ENCODE peak calls at places on chromosome 12, in five cellular contexts. One of them, this sample, is unnamed.

GRCh38 chr12:14668591-14668990 is 27.8 kb downstream of the GUCY2C start:
- DNase-seq in cardiac muscle cell: no peak
- DNase-seq in heart left ventricle: no peak
- DNase-seq in fibroblast of lung: no peak
- DNase-seq in MM.1S: no peak
- DNase-seq in this sample: no peak

GRCh38 chr12:126617312-126617711 is 1552.1 kb downstream of the AACS start:
- DNase-seq in heart left ventricle: no peak
- DNase-seq in MM.1S: peak; percentile 7
- DNase-seq in fibroblast of lung: no peak
- DNase-seq in cardiac muscle cell: no peak
- DNase-seq in this sample: no peak

GRCh38 chr12:27193106-27193505 is 51.0 kb upstream of the STK38L start:
- DNase-seq in cardiac muscle cell: no peak
- DNase-seq in heart left ventricle: no peak
- DNase-seq in MM.1S: no peak
- DNase-seq in fibroblast of lung: peak; percentile 91
- DNase-seq in this sample: no peak

GRCh38 chr12:57465030-57465746 is 5.6 kb downstream of the GLI1 start:
- DNase-seq in fibroblast of lung: no peak
- DNase-seq in MM.1S: no peak
- DNase-seq in heart left ventricle: no peak
- DNase-seq in cardiac muscle cell: no peak
- DNase-seq in this sample: no peak

GRCh38 chr12:126819554-126819953 is 1447.4 kb upstream of the TMEM132C start:
- DNase-seq in fibroblast of lung: no peak
- DNase-seq in MM.1S: no peak
- DNase-seq in heart left ventricle: no peak
- DNase-seq in cardiac muscle cell: no peak
- DNase-seq in this sample: no peak

GRCh38 chr12:85283560-85283959 is 3.5 kb downstream of the ALX1 start:
- DNase-seq in cardiac muscle cell: no peak
- DNase-seq in MM.1S: no peak
- DNase-seq in heart left ventricle: no peak
- DNase-seq in fibroblast of lung: no peak
- DNase-seq in this sample: no peak

GRCh38 chr12:78914859-78915331 is 50.3 kb downstream of the SYT1 start:
- DNase-seq in MM.1S: peak; percentile 39
- DNase-seq in heart left ventricle: no peak
- DNase-seq in cardiac muscle cell: no peak
- DNase-seq in fibroblast of lung: peak; percentile 21
- DNase-seq in this sample: no peak

GRCh38 chr12:79555006-79555925 is 135.5 kb downstream of the PAWR start:
- DNase-seq in MM.1S: no peak
- DNase-seq in fibroblast of lung: peak; percentile 57
- DNase-seq in heart left ventricle: no peak
- DNase-seq in cardiac muscle cell: peak; percentile 32
- DNase-seq in this sample: no peak

GRCh38 chr12:59873136-59873535 is 277.3 kb downstream of the SLC16A7 start:
- DNase-seq in heart left ventricle: no peak
- DNase-seq in MM.1S: no peak
- DNase-seq in fibroblast of lung: no peak
- DNase-seq in cardiac muscle cell: no peak
- DNase-seq in this sample: no peak

GRCh38 chr12:185197-185955 is 28.6 kb downstream of the SLC6A12 start:
- DNase-seq in cardiac muscle cell: no peak
- DNase-seq in fibroblast of lung: no peak
- DNase-seq in MM.1S: no peak
- DNase-seq in heart left ventricle: no peak
- DNase-seq in this sample: no peak

GRCh38 chr12:28869197-28869596 is 279.9 kb upstream of the FAR2 start:
- DNase-seq in cardiac muscle cell: no peak
- DNase-seq in fibroblast of lung: peak; percentile 97
- DNase-seq in MM.1S: no peak
- DNase-seq in heart left ventricle: no peak
- DNase-seq in this sample: no peak

DNA sequence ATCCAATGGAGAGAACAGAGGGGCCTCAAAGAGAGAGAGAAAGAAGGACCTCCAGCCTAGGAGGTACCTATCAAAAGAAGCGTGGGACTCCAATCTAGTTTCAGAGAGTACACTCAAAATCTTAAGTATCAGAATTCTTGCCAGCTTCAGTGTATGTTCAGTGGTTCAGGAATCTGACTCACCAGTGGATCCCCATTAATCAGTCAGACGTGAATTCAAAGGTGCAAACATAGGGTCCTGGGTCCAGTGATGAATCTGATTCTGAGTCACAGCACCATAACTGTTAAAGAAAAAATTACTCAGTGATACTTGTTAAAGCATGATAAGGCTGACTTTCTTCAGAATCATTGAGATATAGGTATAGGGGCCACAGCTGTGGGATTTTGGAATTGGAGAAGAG is 33.2 kb downstream of the ETNK1 start:
- DNase-seq in cardiac muscle cell: no peak
- DNase-seq in heart left ventricle: no peak
- DNase-seq in fibroblast of lung: peak; percentile 94
- DNase-seq in MM.1S: no peak
- DNase-seq in this sample: no peak
- H3K36me3 ChIP-seq in cardiac muscle cell: peaks cover 8% of the 10 kb centered on the region
- H3K36me3 ChIP-seq in heart left ventricle: peaks cover 43% of the 10 kb centered on the region
- H3K36me3 ChIP-seq in fibroblast of lung: no peaks in the 10 kb centered on the region
- H3K36me3 ChIP-seq in MM.1S: no peaks in the 10 kb centered on the region
- H3K36me3 ChIP-seq in this sample: no peaks in the 10 kb centered on the region

GRCh38 chr12:99983721-99984258 is 946 bp downstream of the ANKS1B start:
- DNase-seq in heart left ventricle: no peak
- DNase-seq in fibroblast of lung: no peak
- DNase-seq in cardiac muscle cell: peak; percentile 7
- DNase-seq in MM.1S: no peak
- DNase-seq in this sample: no peak
- H3K36me3 ChIP-seq in heart left ventricle: no peaks in the 10 kb centered on the region
- H3K36me3 ChIP-seq in fibroblast of lung: no peaks in the 10 kb centered on the region
- H3K36me3 ChIP-seq in cardiac muscle cell: no peaks in the 10 kb centered on the region
- H3K36me3 ChIP-seq in MM.1S: no peaks in the 10 kb centered on the region
- H3K36me3 ChIP-seq in this sample: no peaks in the 10 kb centered on the region

DNA sequence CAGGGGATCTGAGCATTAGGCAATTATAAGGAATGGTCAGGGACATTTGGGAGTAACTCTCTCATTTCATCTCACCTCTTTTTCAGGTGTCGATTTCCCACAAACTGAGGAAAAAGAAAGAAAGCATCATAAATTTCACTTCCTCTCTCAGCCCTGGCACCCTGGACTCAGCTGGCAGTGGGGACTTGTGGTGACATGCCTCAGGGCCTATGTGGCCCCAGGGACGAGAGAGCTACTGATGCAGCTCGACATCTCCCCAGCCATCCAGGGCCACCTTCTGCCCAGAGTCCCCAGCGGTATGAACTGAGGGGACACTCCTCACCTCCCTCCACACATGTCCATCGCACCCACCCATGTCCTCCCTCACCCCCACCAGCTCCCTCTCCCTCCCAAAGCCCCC is 11.7 kb downstream of the TNFRSF1A start:
- DNase-seq in cardiac muscle cell: no peak
- DNase-seq in fibroblast of lung: no peak
- DNase-seq in MM.1S: no peak
- DNase-seq in heart left ventricle: no peak
- DNase-seq in this sample: no peak
- H3K36me3 ChIP-seq in cardiac muscle cell: peaks cover 19% of the 10 kb centered on the region
- H3K36me3 ChIP-seq in fibroblast of lung: peaks cover 58% of the 10 kb centered on the region
- H3K36me3 ChIP-seq in MM.1S: peaks cover 9% of the 10 kb centered on the region
- H3K36me3 ChIP-seq in heart left ventricle: peaks cover 76% of the 10 kb centered on the region
- H3K36me3 ChIP-seq in this sample: peaks cover 39% of the 10 kb centered on the region

GRCh38 chr12:99847936-99848335 is 136.8 kb downstream of the ANKS1B start:
- DNase-seq in heart left ventricle: no peak
- DNase-seq in fibroblast of lung: no peak
- DNase-seq in cardiac muscle cell: no peak
- DNase-seq in MM.1S: no peak
- DNase-seq in this sample: no peak
- H3K36me3 ChIP-seq in heart left ventricle: no peaks in the 10 kb centered on the region
- H3K36me3 ChIP-seq in fibroblast of lung: no peaks in the 10 kb centered on the region
- H3K36me3 ChIP-seq in cardiac muscle cell: no peaks in the 10 kb centered on the region
- H3K36me3 ChIP-seq in MM.1S: no peaks in the 10 kb centered on the region
- H3K36me3 ChIP-seq in this sample: no peaks in the 10 kb centered on the region

GRCh38 chr12:132840536-132840935 is 11.9 kb upstream of the GOLGA3 start:
- DNase-seq in fibroblast of lung: no peak
- DNase-seq in heart left ventricle: no peak
- DNase-seq in cardiac muscle cell: no peak
- DNase-seq in MM.1S: no peak
- DNase-seq in this sample: no peak

GRCh38 chr12:132838464-132839080 is 9.9 kb upstream of the GOLGA3 start:
- DNase-seq in heart left ventricle: no peak
- DNase-seq in fibroblast of lung: no peak
- DNase-seq in MM.1S: no peak
- DNase-seq in cardiac muscle cell: no peak
- DNase-seq in this sample: no peak

GRCh38 chr12:132837693-132838463 is 9.2 kb upstream of the GOLGA3 start:
- DNase-seq in fibroblast of lung: no peak
- DNase-seq in MM.1S: no peak
- DNase-seq in heart left ventricle: no peak
- DNase-seq in cardiac muscle cell: no peak
- DNase-seq in this sample: no peak

GRCh38 chr12:132841151-132841550 is 12.5 kb upstream of the GOLGA3 start:
- DNase-seq in heart left ventricle: no peak
- DNase-seq in MM.1S: no peak
- DNase-seq in fibroblast of lung: no peak
- DNase-seq in cardiac muscle cell: no peak
- DNase-seq in this sample: no peak

GRCh38 chr12:132839558-132840235 is 11.0 kb upstream of the GOLGA3 start:
- DNase-seq in MM.1S: no peak
- DNase-seq in heart left ventricle: no peak
- DNase-seq in cardiac muscle cell: no peak
- DNase-seq in fibroblast of lung: no peak
- DNase-seq in this sample: no peak
- H3K36me3 ChIP-seq in MM.1S: no peaks in the 10 kb centered on the region
- H3K36me3 ChIP-seq in heart left ventricle: peaks cover 60% of the 10 kb centered on the region
- H3K36me3 ChIP-seq in cardiac muscle cell: peaks cover 27% of the 10 kb centered on the region
- H3K36me3 ChIP-seq in fibroblast of lung: peaks cover 30% of the 10 kb centered on the region
- H3K36me3 ChIP-seq in this sample: no peaks in the 10 kb centered on the region

DNA sequence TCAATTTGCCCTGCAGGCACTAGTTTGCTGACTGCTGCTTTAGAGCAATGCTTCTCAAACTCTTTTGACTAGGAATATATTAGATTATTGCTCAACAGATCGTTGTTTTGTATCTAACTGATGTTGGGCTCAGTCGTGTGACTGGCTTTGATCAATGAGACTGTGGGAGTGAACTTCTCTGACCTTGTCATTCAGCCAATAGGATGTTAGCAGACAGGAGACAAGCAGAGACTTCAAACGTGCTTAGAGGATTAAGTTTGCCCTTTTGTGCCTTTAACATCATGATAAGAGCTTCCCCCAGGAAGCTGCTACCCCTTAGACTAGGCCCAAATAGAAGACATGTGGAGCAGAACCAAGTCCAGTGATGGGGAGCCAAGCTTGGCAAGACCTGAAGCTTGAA is 76.7 kb upstream of the ELK3 start:
- DNase-seq in fibroblast of lung: no peak
- DNase-seq in cardiac muscle cell: no peak
- DNase-seq in heart left ventricle: no peak
- DNase-seq in MM.1S: no peak
- DNase-seq in this sample: no peak
- H3K36me3 ChIP-seq in fibroblast of lung: no peaks in the 10 kb centered on the region
- H3K36me3 ChIP-seq in cardiac muscle cell: no peaks in the 10 kb centered on the region
- H3K36me3 ChIP-seq in heart left ventricle: no peaks in the 10 kb centered on the region
- H3K36me3 ChIP-seq in MM.1S: no peaks in the 10 kb centered on the region
- H3K36me3 ChIP-seq in this sample: no peaks in the 10 kb centered on the region

DNA sequence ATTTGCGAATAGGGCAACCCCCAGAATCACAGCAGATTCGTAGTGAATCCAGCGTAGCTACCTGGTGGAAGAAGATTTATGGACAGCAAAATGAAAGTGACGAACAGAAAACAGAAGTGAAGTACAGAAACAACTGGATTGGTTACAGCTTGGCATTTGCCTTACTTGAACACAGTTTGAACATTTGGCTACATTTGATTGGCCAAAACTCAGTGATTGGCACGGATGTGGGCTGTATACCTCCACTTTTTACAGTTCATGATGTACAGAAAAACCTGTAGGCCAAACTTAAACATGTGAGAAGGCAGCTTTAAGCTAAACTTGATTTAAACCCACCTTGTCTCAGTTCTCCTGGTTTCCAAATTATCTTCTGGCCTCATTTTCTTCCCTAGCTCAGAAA is 49.9 kb upstream of the AMN1 start:
- DNase-seq in fibroblast of lung: no peak
- DNase-seq in cardiac muscle cell: no peak
- DNase-seq in heart left ventricle: no peak
- DNase-seq in MM.1S: no peak
- DNase-seq in this sample: no peak
- H3K36me3 ChIP-seq in fibroblast of lung: no peaks in the 10 kb centered on the region
- H3K36me3 ChIP-seq in cardiac muscle cell: no peaks in the 10 kb centered on the region
- H3K36me3 ChIP-seq in heart left ventricle: no peaks in the 10 kb centered on the region
- H3K36me3 ChIP-seq in MM.1S: no peaks in the 10 kb centered on the region
- H3K36me3 ChIP-seq in this sample: no peaks in the 10 kb centered on the region

DNA sequence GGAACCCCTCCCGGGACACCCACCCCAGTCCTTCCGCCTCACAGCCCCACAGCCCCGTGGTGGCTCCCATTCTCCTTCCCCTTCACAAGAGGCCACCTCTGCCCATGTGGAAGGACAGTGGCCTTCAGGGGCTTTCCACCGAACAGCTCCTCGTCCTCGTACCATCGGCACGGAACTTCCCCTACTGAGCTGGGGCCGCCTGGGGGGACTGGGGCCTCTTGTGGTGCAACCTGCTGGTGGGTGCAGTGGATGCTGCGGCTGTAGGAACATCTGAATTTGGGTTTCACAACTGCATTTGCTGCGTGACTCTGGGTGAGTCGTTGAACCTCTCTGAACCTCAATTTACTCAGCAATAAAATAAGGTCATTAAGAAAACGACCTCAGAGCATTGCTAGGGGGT is 50.9 kb downstream of the RFLNA start:
- DNase-seq in fibroblast of lung: no peak
- DNase-seq in cardiac muscle cell: no peak
- DNase-seq in heart left ventricle: no peak
- DNase-seq in MM.1S: no peak
- DNase-seq in this sample: no peak
- H3K36me3 ChIP-seq in fibroblast of lung: peaks cover 50% of the 10 kb centered on the region
- H3K36me3 ChIP-seq in cardiac muscle cell: peaks cover 52% of the 10 kb centered on the region
- H3K36me3 ChIP-seq in heart left ventricle: peaks cover 100% of the 10 kb centered on the region
- H3K36me3 ChIP-seq in MM.1S: no peaks in the 10 kb centered on the region
- H3K36me3 ChIP-seq in this sample: peaks cover 98% of the 10 kb centered on the region

GRCh38 chr12:120155072-120155471 is 38.5 kb upstream of the RAB35 start:
- DNase-seq in cardiac muscle cell: no peak
- DNase-seq in heart left ventricle: no peak
- DNase-seq in MM.1S: no peak
- DNase-seq in fibroblast of lung: no peak
- DNase-seq in this sample: no peak
- H3K36me3 ChIP-seq in cardiac muscle cell: peaks cover 63% of the 10 kb centered on the region
- H3K36me3 ChIP-seq in heart left ventricle: peaks cover 97% of the 10 kb centered on the region
- H3K36me3 ChIP-seq in MM.1S: no peaks in the 10 kb centered on the region
- H3K36me3 ChIP-seq in fibroblast of lung: peaks cover 53% of the 10 kb centered on the region
- H3K36me3 ChIP-seq in this sample: no peaks in the 10 kb centered on the region

DNA sequence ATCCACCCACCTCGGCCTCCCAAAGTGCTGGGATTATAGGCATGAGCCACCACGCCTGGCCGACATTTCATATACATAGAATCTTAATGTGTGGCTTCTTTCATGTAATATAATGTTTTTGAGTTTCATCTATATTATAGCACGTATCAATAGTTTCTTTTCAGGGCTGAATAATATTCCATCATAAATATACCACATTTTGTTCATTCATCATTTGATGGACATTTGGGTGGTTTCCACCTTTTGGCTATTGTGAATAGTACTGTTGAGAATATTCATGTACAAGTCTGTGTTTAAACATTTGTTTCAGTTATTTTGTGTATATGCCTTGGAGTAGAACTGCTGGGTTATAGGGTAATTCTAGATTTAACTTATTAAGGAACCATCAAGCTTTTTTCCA is 12.0 kb downstream of the ACVR1B start:
- DNase-seq in fibroblast of lung: no peak
- DNase-seq in MM.1S: no peak
- DNase-seq in cardiac muscle cell: no peak
- DNase-seq in heart left ventricle: no peak
- DNase-seq in this sample: no peak
- H3K36me3 ChIP-seq in fibroblast of lung: no peaks in the 10 kb centered on the region
- H3K36me3 ChIP-seq in MM.1S: no peaks in the 10 kb centered on the region
- H3K36me3 ChIP-seq in cardiac muscle cell: peaks cover 4% of the 10 kb centered on the region
- H3K36me3 ChIP-seq in heart left ventricle: peaks cover 7% of the 10 kb centered on the region
- H3K36me3 ChIP-seq in this sample: no peaks in the 10 kb centered on the region

This sample was measured in pancreas.